ENCODE peak calls at places on chromosome 1, in seven cellular contexts. U is HepG2, F is H1, X is K562, O is GM12878, Q is HCT116, G is SK-N-SH. L is an unnamed sample.

GRCh38 chr1:182185822-182186756 is 124.6 kb upstream of the ZNF648 start:
- DNase-seq in U (peak; percentile 50), F (no peak), X (no peak), O (no peak), Q (peak; percentile 49), G (no peak), L (peak; percentile 56)

GRCh38 chr1:109503935-109504334 is 5.6 kb downstream of the AMIGO1 start:
- DNase-seq in U (no peak), F (no peak), X (no peak), O (no peak), Q (no peak), G (no peak), L (no peak)

GRCh38 chr1:182143154-182143657 is 81.7 kb upstream of the ZNF648 start:
- DNase-seq in U (peak; percentile 71), F (peak; percentile 67), X (peak; percentile 89), O (peak; percentile 27), Q (peak; percentile 58), G (peak; percentile 75), L (peak; percentile 92)

GRCh38 chr1:161258439-161259386 is at the start of gene PCP4L1:
- DNase-seq in U (no peak), F (peak; percentile 68), X (no peak), O (no peak), Q (no peak), G (peak; percentile 90), L (peak; percentile 78)

GRCh38 chr1:53733975-53734649 is 4.9 kb downstream of the GLIS1 start:
- DNase-seq in U (no peak), F (no peak), X (no peak), O (no peak), Q (no peak), G (no peak), L (no peak)

GRCh38 chr1:224609333-224609732 is 6.8 kb upstream of the CNIH3 start:
- DNase-seq in U (no peak), F (no peak), X (no peak), O (no peak), Q (no peak), G (no peak), L (no peak)

GRCh38 chr1:237327061-237327460 is 285.1 kb downstream of the RYR2 start:
- DNase-seq in U (no peak), F (no peak), X (no peak), O (no peak), Q (no peak), G (no peak), L (no peak)

GRCh38 chr1:182056596-182057366 is 4.7 kb downstream of the ZNF648 start:
- DNase-seq in U (no peak), F (no peak), X (no peak), O (no peak), Q (no peak), G (no peak), L (no peak)

GRCh38 chr1:206117151-206117948 is at the start of gene AVPR1B:
- DNase-seq in U (no peak), F (peak; percentile 21), X (no peak), O (no peak), Q (no peak), G (peak; percentile 87), L (peak; percentile 35)

GRCh38 chr1:119594386-119594785 is 53.7 kb downstream of the ZNF697 start:
- DNase-seq in U (no peak), F (no peak), X (no peak), O (no peak), Q (no peak), G (no peak), L (no peak)

GRCh38 chr1:58964880-58965279 is 181.0 kb upstream of the JUN start:
- DNase-seq in U (peak; percentile 51), F (no peak), X (no peak), O (no peak), Q (no peak), G (no peak), L (no peak)

GRCh38 chr1:157542676-157543075 is 9.6 kb downstream of the FCRL5 start:
- DNase-seq in U (no peak), F (no peak), X (no peak), O (no peak), Q (no peak), G (no peak), L (no peak)

GRCh38 chr1:240765732-240766363 is 153.9 kb upstream of the GREM2 start:
- DNase-seq in U (no peak), F (peak; percentile 1), X (no peak), O (no peak), Q (no peak), G (no peak), L (peak; percentile 27)

GRCh38 chr1:169886422-169886821 is 7.3 kb downstream of the SCYL3 start:
- DNase-seq in U (no peak), F (no peak), X (no peak), O (no peak), Q (no peak), G (no peak), L (no peak)

GRCh38 chr1:232462200-232462599 is 167.7 kb downstream of the SIPA1L2 start:
- DNase-seq in U (no peak), F (no peak), X (no peak), O (no peak), Q (no peak), G (no peak), L (no peak)

GRCh38 chr1:85850238-85850637 is 142.0 kb upstream of the ZNHIT6 start:
- DNase-seq in U (peak; percentile 1), F (no peak), X (no peak), O (no peak), Q (peak; percentile 84), G (no peak), L (no peak)

GRCh38 chr1:186183219-186183618 is 191.8 kb downstream of the TPR start:
- DNase-seq in U (no peak), F (no peak), X (no peak), O (no peak), Q (peak; percentile 33), G (no peak), L (no peak)

DNA sequence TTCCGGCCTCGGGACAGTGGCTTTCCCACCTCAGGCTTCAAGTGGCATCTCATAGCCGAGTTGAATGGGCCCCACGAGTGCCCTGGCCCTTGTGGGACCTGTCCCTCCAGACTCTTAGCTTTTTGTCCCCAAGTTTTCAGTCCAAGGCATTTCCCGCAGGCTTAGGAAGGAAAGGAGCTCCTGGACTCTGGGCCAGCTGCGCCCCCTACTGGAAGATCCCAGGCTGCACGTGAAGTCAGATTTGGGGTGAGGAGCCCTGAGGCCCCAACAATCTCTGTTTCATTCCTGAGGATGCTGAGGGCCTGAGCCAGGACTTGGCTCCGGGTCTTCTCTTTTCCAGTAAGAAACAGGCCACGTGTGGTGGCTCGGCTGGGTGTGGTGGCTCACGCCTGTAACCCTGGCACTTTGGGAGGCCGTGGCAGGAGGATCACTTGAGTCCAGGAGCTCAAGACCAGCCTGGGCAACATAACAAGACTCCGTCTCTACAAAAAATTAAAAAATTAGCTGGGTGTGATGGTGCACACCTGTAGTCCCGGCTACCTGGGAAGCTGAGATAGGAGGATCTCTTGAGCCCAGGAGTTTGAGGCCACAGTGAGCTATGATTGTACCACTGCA is 67.4 kb downstream of the ARHGEF10L start:
- DNase-seq in U (peak; percentile 62), F (peak; percentile 47), X (peak; percentile 85), O (no peak), Q (peak; percentile 36), G (peak; percentile 88), L (peak; percentile 48)
- H3K9ac ChIP-seq in U (no peak overlapping the region), F (no peak overlapping the region), X (no peak overlapping the region), O (no peak overlapping the region), Q (no peak overlapping the region), G (no peak overlapping the region), L (no peak overlapping the region)

DNA sequence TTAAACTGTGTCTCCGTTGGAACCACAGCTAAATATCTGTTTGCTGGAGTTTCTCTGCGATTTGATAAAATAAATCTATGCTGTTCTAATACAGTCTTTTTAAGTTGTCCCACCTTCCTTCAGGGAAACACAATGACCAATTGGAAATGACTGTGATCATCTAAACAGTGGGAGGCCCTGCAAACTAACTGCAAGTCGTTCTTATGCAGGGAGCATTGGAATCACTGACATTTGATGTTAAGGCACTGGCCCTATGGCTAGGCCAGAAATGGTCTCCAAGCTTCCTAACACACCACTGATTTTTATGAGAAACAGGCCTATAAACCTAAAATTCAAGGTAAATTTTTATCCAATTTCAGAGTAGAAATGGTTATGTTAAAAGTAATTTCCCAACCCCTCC is 645.2 kb downstream of the LMO4 start:
- DNase-seq in U (no peak), F (no peak), X (no peak), O (no peak), Q (no peak), G (no peak), L (no peak)
- TF ChIP-seq YY1 in U (no peak), F (no peak), X (no peak), O (no peak), Q (no peak), G (no peak), L (no peak)

GRCh38 chr1:17588048-17588781 is 48.7 kb downstream of the ARHGEF10L start:
- DNase-seq in U (peak; percentile 96), F (no peak), X (no peak), O (no peak), Q (no peak), G (peak; percentile 89), L (no peak)
- H3K4me1 ChIP-seq in U (peaks cover 100% of the 10 kb centered on the region), F (peaks cover 24% of the 10 kb centered on the region), X (no peaks in the 10 kb centered on the region), O (no peaks in the 10 kb centered on the region), Q (peaks cover 37% of the 10 kb centered on the region), G (peaks cover 18% of the 10 kb centered on the region), L (peaks cover 31% of the 10 kb centered on the region)

GRCh38 chr1:167666416-167666815 is 36.4 kb downstream of the RCSD1 start:
- DNase-seq in U (no peak), F (no peak), X (no peak), O (no peak), Q (no peak), G (no peak), L (no peak)
- H3K9ac ChIP-seq in U (no peak overlapping the region), F (no peak overlapping the region), X (no peak overlapping the region), O (no peak overlapping the region), Q (no peak overlapping the region), G (no peak overlapping the region), L (no peak overlapping the region)

DNA sequence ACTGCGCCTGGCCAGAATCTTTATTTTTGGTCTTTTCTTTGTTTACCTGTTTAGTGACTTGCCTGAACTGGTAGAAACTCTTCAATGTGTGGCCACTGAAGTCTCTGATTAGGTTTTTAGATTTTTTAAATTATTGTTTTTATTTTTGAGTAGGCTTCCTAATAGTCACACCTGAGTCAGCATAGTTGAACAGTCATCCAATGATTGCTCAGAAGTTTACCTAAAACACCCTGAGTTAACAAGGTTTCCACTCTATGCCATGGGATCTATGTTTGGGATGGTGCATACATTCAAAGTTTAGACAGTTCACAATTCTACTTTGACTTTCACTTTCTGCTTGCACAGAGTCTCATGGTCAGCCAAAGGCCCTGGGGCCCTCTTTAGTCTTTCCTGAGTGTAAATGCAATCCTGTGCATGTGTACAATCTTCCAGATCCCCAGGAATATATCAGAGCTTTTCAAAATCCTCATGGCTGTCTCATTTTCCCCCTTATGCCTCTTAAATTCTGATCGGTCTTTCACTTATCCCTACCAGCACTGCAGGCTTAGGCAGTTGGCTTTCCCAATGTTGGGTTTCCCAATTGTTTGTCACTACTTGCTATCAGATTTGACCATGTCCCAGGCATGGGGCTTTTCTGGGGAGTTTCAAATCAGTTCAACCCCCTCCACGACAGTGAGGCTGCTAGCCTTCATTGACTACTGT is 114.4 kb upstream of the RAB3GAP2 start:
- DNase-seq in U (no peak), F (no peak), X (no peak), O (no peak), Q (no peak), G (no peak), L (no peak)
- TF ChIP-seq YY1 in U (no peak), F (no peak), X (no peak), O (no peak), Q (no peak), G (no peak), L (no peak)

L was measured in NT2/D1.